ENCODE peak calls at places on chromosomes 6 and 20, in nine cellular contexts. J is GM10248; Z is SHP77 treated with DMSO at 0.1 percent for 48 hours; B is T-helper 22 cell; A is fibroblast of the conjunctiva; U is activated CD8-positive, alpha-beta T cell treated with anti-CD3 and anti-CD28 coated beads, Interleukin-2, amount 10 ng/mL, durations not matched to agents 7 days and 5 days; Y is left cardiac atrium; C is left lung; S is ACHN. H is an unnamed sample.
A peak's percentile ranks its signal among the peaks of the same experiment; 100 is the strongest.

GRCh38 chr6:82781805-82782204 is 283.8 kb downstream of the UBE3D start:
- DNase-seq in J (no peak), Z (no peak), B (no peak), A (no peak), U (no peak), Y (no peak), C (no peak), S (no peak), H (no peak)

GRCh38 chr6:9795880-9796279 is 619.0 kb downstream of the TFAP2A start:
- DNase-seq in J (no peak), Z (no peak), B (no peak), A (no peak), U (no peak), Y (no peak), C (no peak), S (no peak), H (no peak)

GRCh38 chr6:33927551-33927950 is 123.7 kb upstream of the MLN start:
- DNase-seq in J (no peak), Z (no peak), B (no peak), A (no peak), U (no peak), Y (no peak), C (no peak), S (no peak), H (peak; percentile 61)

GRCh38 chr20:53691060-53691810 is 97.6 kb upstream of the ZNF217 start:
- DNase-seq in J (no peak), Z (no peak), B (no peak), A (no peak), U (no peak), Y (no peak), C (no peak), S (no peak), H (no peak)

GRCh38 chr6:13494137-13494536 is 6.7 kb upstream of the GFOD1 start:
- DNase-seq in J (no peak), Z (no peak), B (no peak), A (no peak), U (no peak), Y (no peak), C (no peak), S (no peak), H (no peak)

GRCh38 chr20:54139188-54139587 is 34.6 kb downstream of the CYP24A1 start:
- DNase-seq in J (no peak), Z (no peak), B (no peak), A (no peak), U (no peak), Y (no peak), C (no peak), S (no peak), H (no peak)

GRCh38 chr6:7624781-7625710 is 35.0 kb downstream of the SNRNP48 start:
- DNase-seq in J (no peak), Z (no peak), B (no peak), A (no peak), U (no peak), Y (no peak), C (no peak), S (no peak), H (no peak)

GRCh38 chr6:68024570-68025269 is 610.4 kb upstream of the ADGRB3 start:
- DNase-seq in J (no peak), Z (no peak), B (no peak), A (no peak), U (no peak), Y (no peak), C (no peak), S (no peak), H (no peak)